ENCODE peak calls at places on chromosomes 16 and 17, in ten cellular contexts. N is PC-3; X is AG09309; R is mucosa of descending colon; Q is CD8-positive, alpha-beta T cell; C is thoracic aorta; P is hepatocyte; J is adrenal gland; M is uterus; L is body of pancreas. F is an unnamed sample.

GRCh38 chr16:57341441-57342303 is 16.9 kb upstream of the CCL22 start:
- DNase-seq in N (peak), Q (no peak), P (peak), C (no peak), J (no peak), X (peak), M (no peak), R (no peak), L (peak), F (peak)

GRCh38 chr16:11742041-11742535 is 569 bp downstream of the TXNDC11 start:
- DNase-seq in M (peak), J (peak), Q (peak), N (no peak), X (no peak), C (no peak), L (peak), R (peak), P (no peak), F (no peak)

GRCh38 chr16:75483222-75483621 is 12.0 kb downstream of the CHST6 start:
- DNase-seq in R (no peak), J (no peak), C (no peak), Q (no peak), P (no peak), M (no peak), L (no peak), X (no peak), N (peak), F (peak)

GRCh38 chr16:24070851-24071250 is 185.3 kb upstream of the CACNG3 start:
- DNase-seq in X (no peak), R (no peak), L (no peak), Q (no peak), J (no peak), P (peak), C (no peak), M (no peak), N (peak), F (peak)

GRCh38 chr16:64313726-64314125 is 808.1 kb downstream of the CDH11 start:
- DNase-seq in X (no peak), L (no peak), Q (no peak), R (no peak), J (no peak), C (no peak), P (no peak), N (no peak), M (no peak), F (no peak)

GRCh38 chr17:71247455-71248015 is 873.3 kb upstream of the SOX9 start:
- DNase-seq in M (no peak), X (no peak), J (no peak), L (no peak), Q (no peak), P (no peak), C (no peak), R (no peak), N (no peak), F (no peak)

GRCh38 chr17:80259642-80260535 is 763 bp upstream of the RNF213 start:
- DNase-seq in M (peak), J (peak), N (peak), X (no peak), P (peak), R (peak), C (no peak), L (peak), Q (peak), F (peak)

GRCh38 chr17:14268264-14268663 is 31.6 kb upstream of the CDRT15 start:
- DNase-seq in N (no peak), J (no peak), R (no peak), X (no peak), Q (no peak), C (no peak), P (no peak), L (no peak), M (no peak), F (no peak)

GRCh38 chr16:54129810-54130209 is 156.8 kb downstream of the IRX3 start:
- DNase-seq in P (no peak), M (no peak), X (no peak), L (no peak), N (no peak), Q (no peak), C (no peak), J (no peak), R (no peak), F (no peak)

GRCh38 chr16:54136276-54136625 is 150.3 kb downstream of the IRX3 start:
- DNase-seq in P (no peak), C (no peak), X (no peak), N (peak), L (no peak), J (no peak), M (no peak), R (no peak), Q (no peak), F (no peak)

GRCh38 chr16:54140057-54140787 is 146.4 kb downstream of the IRX3 start:
- DNase-seq in P (peak), Q (no peak), J (peak), M (no peak), N (no peak), X (no peak), C (no peak), R (no peak), L (no peak), F (peak)

GRCh38 chr16:54140788-54141136 is 145.8 kb downstream of the IRX3 start:
- DNase-seq in L (no peak), J (no peak), Q (no peak), C (no peak), R (no peak), N (no peak), M (no peak), X (no peak), P (no peak), F (no peak)

GRCh38 chr16:54135361-54136275 is 151.0 kb downstream of the IRX3 start:
- DNase-seq in Q (no peak), R (no peak), L (no peak), N (peak), C (no peak), P (no peak), X (peak), J (no peak), M (no peak), F (peak)
- H3K4me3 ChIP-seq in Q (no peak), R (no peak), L (no peak), N (no peak), C (no peak), P (no peak), X (no peak), J (no peak), M (no peak), F (no peak)

GRCh38 chr17:76528528-76529223 is 8.8 kb downstream of the CYGB start:
- DNase-seq in R (no peak), Q (no peak), M (peak), C (no peak), N (no peak), P (no peak), J (no peak), X (no peak), L (no peak), F (peak)
- TF ChIP-seq CTCF in R (no peak), Q (no peak), M (no peak), C (no peak), N (peak), P (peak), J (no peak), X (no peak), L (no peak), F (peak)

DNA sequence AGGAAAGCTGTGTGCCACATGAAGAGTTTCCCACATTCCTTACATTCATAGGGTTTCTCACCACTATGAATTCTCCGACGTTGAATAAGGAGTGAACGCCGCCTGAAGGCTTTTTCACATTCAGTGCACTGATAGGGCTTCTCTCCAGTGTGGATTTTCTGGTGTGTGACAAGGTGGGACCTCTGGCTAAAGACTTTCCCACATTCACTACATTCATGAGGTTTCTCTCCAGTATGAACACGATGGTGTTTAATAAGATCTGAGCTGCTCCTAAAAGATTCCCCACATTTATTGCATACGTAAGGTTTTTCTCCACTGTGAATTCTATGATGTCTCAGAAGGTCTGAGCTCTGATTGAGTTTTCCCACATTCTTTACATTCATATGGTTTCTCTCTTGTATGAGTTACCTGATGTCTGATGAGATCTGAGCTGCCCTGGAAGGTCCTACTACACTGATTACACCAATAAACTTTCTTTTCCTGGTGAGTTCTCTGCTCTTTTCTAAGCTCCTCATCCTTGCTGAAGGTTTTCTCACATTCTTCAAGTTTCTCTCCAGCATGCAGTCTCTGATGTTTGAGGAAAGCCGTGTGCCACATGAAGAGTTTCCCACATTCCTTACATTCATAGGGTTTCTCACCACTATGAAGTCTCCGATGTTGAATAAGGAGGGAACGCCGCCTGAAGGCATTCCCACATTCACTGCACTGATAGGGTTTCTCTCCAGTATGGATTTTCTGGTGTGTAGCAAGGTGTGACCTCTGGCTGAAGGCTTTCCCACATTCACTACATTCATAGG is 10.0 kb downstream of the ZNF594 start:
- DNase-seq in R (no peak), Q (no peak), C (no peak), P (no peak), J (no peak), X (no peak), M (no peak), N (no peak), L (no peak), F (no peak)
- H3K4me3 ChIP-seq in R (no peak), Q (no peak), C (peak), P (no peak), J (no peak), X (no peak), M (no peak), N (no peak), L (no peak), F (no peak)

GRCh38 chr16:30637952-30638351 is 12.8 kb upstream of the PRR14 start:
- DNase-seq in P (peak), J (no peak), M (no peak), Q (no peak), R (no peak), L (no peak), C (no peak), X (no peak), N (peak), F (peak)
- TF ChIP-seq CTCF in P (peak), J (no peak), M (no peak), Q (peak), R (no peak), L (no peak), C (no peak), X (peak), N (peak), F (peak)

DNA sequence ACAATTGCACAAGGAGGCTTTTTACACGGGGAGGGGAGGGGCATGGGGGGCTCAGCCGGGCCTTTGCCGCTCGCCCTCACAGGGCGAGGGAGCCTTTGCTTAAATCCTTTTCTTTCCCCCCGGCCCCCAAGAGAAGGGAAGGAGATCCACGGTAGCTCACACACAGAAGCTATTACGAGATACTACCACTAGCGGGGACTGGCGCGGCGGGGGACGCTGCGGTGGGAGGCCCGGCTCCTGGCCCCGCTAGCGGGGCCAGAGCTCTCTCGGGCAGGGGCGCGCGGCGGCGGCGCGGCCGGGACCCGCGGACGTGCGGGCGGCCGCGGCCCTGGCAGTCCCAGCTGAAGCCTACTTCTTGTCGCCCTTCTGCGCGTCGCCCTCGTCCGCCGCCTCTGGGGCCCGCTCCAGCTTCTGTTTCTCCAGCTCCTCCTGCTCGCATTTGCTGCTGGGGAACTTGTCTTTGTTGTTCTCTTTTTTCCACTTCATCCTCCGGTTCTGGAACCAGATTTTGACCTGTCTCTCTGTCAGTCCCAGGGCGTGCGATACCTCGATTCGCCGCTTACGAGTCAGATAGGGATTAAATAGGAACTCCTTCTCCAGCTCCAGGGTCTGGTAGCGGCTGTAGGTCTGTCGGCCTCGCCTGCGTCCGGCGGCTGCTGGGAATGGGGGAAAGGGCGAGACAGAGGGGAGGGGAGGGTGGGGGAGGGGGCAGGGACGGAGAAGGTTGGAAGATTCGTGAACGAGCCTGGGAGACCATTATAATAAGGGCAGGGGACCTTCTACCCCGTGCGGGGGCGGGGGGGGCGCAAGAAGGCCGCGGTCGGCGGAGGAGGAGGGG is 2.0 kb downstream of the HOXB8 start:
- DNase-seq in P (peak), J (no peak), M (no peak), Q (peak), N (no peak), L (no peak), X (no peak), R (peak), C (no peak), F (peak)
- H3K4me3 ChIP-seq in P (peak), J (no peak), M (no peak), Q (peak), N (no peak), L (no peak), X (no peak), R (peak), C (peak), F (no peak)

GRCh38 chr16:80300876-80301275 is 239.9 kb upstream of the DYNLRB2 start:
- DNase-seq in X (peak), P (no peak), N (no peak), J (no peak), C (no peak), L (peak), M (no peak), Q (no peak), R (no peak), F (peak)
- TF ChIP-seq CTCF in X (no peak), P (no peak), N (no peak), J (no peak), C (no peak), L (no peak), M (no peak), Q (no peak), R (no peak), F (no peak)

GRCh38 chr17:81380682-81381518 is 14.4 kb upstream of the BAHCC1 start:
- DNase-seq in P (no peak), Q (no peak), R (no peak), X (no peak), C (no peak), N (no peak), M (no peak), J (no peak), L (no peak), F (no peak)
- H3K4me3 ChIP-seq in P (no peak), Q (no peak), R (no peak), X (no peak), C (no peak), N (no peak), M (no peak), J (no peak), L (no peak), F (no peak)